ENCODE peak calls at places on chromosomes 6 and 20, in eight cellular contexts. C is breast epithelium, Z is heart left ventricle, Y is H1, S is ovary, T is stomach, L is A549, H is IMR-90. G is an unnamed sample.

GRCh38 chr6:154995241-154996162 is at the start of gene TIAM2:
- DNase-seq in S (no peak), L (peak; percentile 25), Y (peak; percentile 85), C (no peak), H (no peak), T (no peak), Z (no peak), G (no peak)

GRCh38 chr6:155024628-155025027 is 29.5 kb downstream of the TIAM2 start:
- DNase-seq in T (no peak), H (no peak), L (no peak), S (no peak), Z (no peak), C (no peak), Y (no peak), G (no peak)

GRCh38 chr20:37651932-37652331 is 41.9 kb upstream of the CTNNBL1 start:
- DNase-seq in H (no peak), Y (peak; percentile 65), T (peak; percentile 71), S (no peak), Z (peak; percentile 58), L (peak; percentile 18), C (no peak), G (no peak)

GRCh38 chr20:2327620-2328555 is 32.1 kb downstream of the TGM3 start:
- DNase-seq in Y (no peak), C (no peak), T (peak; percentile 17), H (no peak), L (no peak), S (no peak), Z (no peak), G (no peak)

GRCh38 chr6:4486543-4487319 is 289.5 kb upstream of the CDYL start:
- DNase-seq in Y (no peak), L (no peak), T (no peak), S (no peak), H (no peak), C (no peak), Z (no peak), G (no peak)

GRCh38 chr20:63084563-63084927 is 77.8 kb upstream of the BHLHE23 start:
- DNase-seq in L (no peak), C (no peak), H (no peak), Y (peak; percentile 35), Z (no peak), T (no peak), S (peak; percentile 15), G (no peak)

GRCh38 chr20:62576815-62577214 is 65.5 kb upstream of the SLCO4A1 start:
- DNase-seq in H (peak; percentile 16), Y (no peak), Z (peak; percentile 35), C (no peak), T (no peak), S (no peak), L (no peak), G (no peak)

GRCh38 chr6:69976591-69977090 is 110.3 kb downstream of the COL19A1 start:
- DNase-seq in S (no peak), T (no peak), L (no peak), C (no peak), Z (no peak), H (no peak), Y (no peak), G (no peak)

GRCh38 chr6:1611572-1612385 is 2.1 kb downstream of the FOXC1 start:
- DNase-seq in H (peak; percentile 53), L (no peak), Z (peak; percentile 28), S (no peak), C (no peak), T (no peak), Y (no peak), G (no peak)

GRCh38 chr6:104486003-104486402 is 373.7 kb downstream of the HACE1 start:
- DNase-seq in S (no peak), T (no peak), Z (no peak), C (no peak), Y (no peak), H (no peak), L (no peak), G (no peak)

GRCh38 chr6:195861-196360 is 96.4 kb upstream of the DUSP22 start:
- DNase-seq in T (no peak), S (peak; percentile 50), H (peak; percentile 22), Y (no peak), C (no peak), Z (peak; percentile 65), L (no peak), G (peak; percentile 59)

GRCh38 chr20:50372770-50373088 is 137.5 kb upstream of the PTPN1 start:
- DNase-seq in C (no peak), H (peak; percentile 22), Y (no peak), L (peak; percentile 77), Z (no peak), S (no peak), T (no peak), G (peak; percentile 42)

GRCh38 chr6:26743157-26743821 is 83.7 kb upstream of the ZNF322 start:
- DNase-seq in Z (no peak), L (peak; percentile 57), H (peak; percentile 78), C (no peak), T (no peak), Y (peak; percentile 80), S (no peak), G (no peak)

GRCh38 chr6:111379831-111380230 is 103.2 kb downstream of the REV3L start:
- DNase-seq in H (no peak), Y (no peak), L (no peak), T (no peak), C (no peak), Z (no peak), S (no peak), G (no peak)

GRCh38 chr20:22403860-22404608 is 180.3 kb downstream of the FOXA2 start:
- DNase-seq in H (no peak), S (no peak), Z (no peak), T (no peak), C (no peak), Y (no peak), L (no peak), G (no peak)

GRCh38 chr6:87718662-87719433 is 16.8 kb upstream of the AKIRIN2 start:
- DNase-seq in Y (peak; percentile 26), L (no peak), H (peak; percentile 51), S (no peak), C (no peak), Z (no peak), T (no peak), G (no peak)

GRCh38 chr20:37388831-37389230 is 42.9 kb downstream of the SRC start:
- DNase-seq in T (no peak), Y (no peak), Z (no peak), H (no peak), S (peak; percentile 30), C (no peak), L (no peak), G (peak; percentile 13)

GRCh38 chr6:141467041-141467440 is 665.7 kb upstream of the GJE1 start:
- DNase-seq in H (no peak), T (no peak), L (no peak), C (no peak), Y (no peak), S (no peak), Z (no peak), G (no peak)

DNA sequence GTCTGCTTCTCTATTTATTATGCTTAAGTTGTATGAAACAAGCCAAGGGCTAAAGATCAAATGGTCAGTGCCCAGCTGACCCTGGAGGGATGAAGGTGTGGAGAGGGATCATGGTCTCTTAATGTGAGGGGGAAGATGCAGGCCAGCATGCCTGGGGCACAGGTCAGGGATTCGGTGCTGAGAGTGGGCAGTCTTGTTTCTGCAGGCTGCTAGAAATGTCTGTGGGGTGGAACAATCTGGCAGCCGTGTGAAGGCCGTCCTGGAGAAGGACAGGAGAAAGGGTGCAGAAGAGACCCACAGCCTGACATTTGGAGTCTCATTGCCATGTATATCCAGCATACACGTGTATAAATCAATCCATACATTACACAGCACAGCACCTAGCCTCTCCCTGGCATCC is 258.3 kb upstream of the MOCS1 start:
- DNase-seq in Y (no peak), C (no peak), H (no peak), T (no peak), S (no peak), Z (no peak), L (no peak), G (no peak)
- TF ChIP-seq POLR2A in Y (no peak), C (no peak), H (no peak), T (no peak), S (no peak), Z (no peak), L (no peak), G (no peak)

GRCh38 chr20:24419786-24420185 is 49.6 kb upstream of the SYNDIG1 start:
- DNase-seq in S (no peak), Z (no peak), C (no peak), L (no peak), H (no peak), Y (no peak), T (no peak), G (no peak)
- TF ChIP-seq POLR2A in S (no peak), Z (no peak), C (no peak), L (no peak), H (no peak), Y (no peak), T (no peak), G (no peak)

GRCh38 chr6:31971993-31972708 is at the start of gene DXO:
- DNase-seq in L (peak; percentile 95), S (peak; percentile 96), Z (peak; percentile 98), Y (peak; percentile 98), H (peak; percentile 99), C (peak; percentile 97), T (peak; percentile 96), G (peak; percentile 98)
- TF ChIP-seq POLR2A in L (no peak), S (peak; percentile 76), Z (no peak), Y (no peak), H (peak; percentile 71), C (peak; percentile 31), T (no peak), G (peak; percentile 66)

GRCh38 chr6:27871919-27872633 is 40.1 kb downstream of the OR2B2 start:
- DNase-seq in L (peak; percentile 59), Y (peak; percentile 89), T (peak; percentile 85), H (peak; percentile 97), Z (peak; percentile 68), C (peak; percentile 76), S (peak; percentile 49), G (peak; percentile 52)
- TF ChIP-seq POLR2A in L (peak; percentile 81), Y (peak; percentile 97), T (no peak), H (peak; percentile 99), Z (peak; percentile 58), C (peak; percentile 70), S (peak; percentile 34), G (peak; percentile 76)

GRCh38 chr20:52405417-52405816 is 213.8 kb upstream of the ZFP64 start:
- DNase-seq in Z (no peak), Y (no peak), H (no peak), C (no peak), S (no peak), L (no peak), T (no peak), G (no peak)
- TF ChIP-seq POLR2A in Z (no peak), Y (no peak), H (no peak), C (no peak), S (no peak), L (no peak), T (no peak), G (no peak)

DNA sequence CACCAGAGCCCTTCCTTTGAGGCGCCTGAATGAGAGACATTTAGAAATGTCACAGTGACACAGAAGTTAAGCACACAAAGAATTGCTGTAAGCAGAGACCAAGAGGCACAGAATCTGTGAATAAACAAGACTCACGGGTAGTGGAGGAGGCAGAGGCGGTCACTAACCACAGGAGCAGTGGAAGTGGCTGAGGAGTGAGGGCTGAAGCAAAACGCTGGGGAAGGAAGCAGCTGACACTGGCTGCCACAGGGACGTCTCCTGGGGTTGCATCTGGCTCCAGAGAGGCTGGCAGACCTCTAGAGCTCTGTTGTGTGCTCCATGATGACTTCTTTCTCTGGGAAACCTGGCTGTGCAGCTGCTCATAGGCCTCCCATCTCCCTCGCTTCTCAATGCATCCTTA is 65.0 kb upstream of the SLC2A12 start:
- DNase-seq in L (no peak), C (no peak), S (no peak), Z (no peak), T (no peak), H (peak; percentile 59), Y (no peak), G (no peak)
- TF ChIP-seq POLR2A in L (no peak), C (no peak), S (no peak), Z (no peak), T (no peak), H (no peak), Y (no peak), G (no peak)

G was measured in uterus.